ENCODE peak calls at places on chromosomes 5 and 9, in nine cellular contexts. W is memory B cell; K is caudate nucleus; I is activated T-helper 1 cell treated with Interleukin-2 at 50 U/mL for 16 hours; Y is RCC 7860; U is fibroblast of the aortic adventitia; P is NCI-H1092 treated with DMSO at 0.1 percent for 48 hours; D is lung microvascular endothelial cell; B is stimulated activated CD8-positive, alpha-beta memory T cell treated with anti-CD3 and anti-CD28 coated beads, Interleukin-15, amount 100 ng/mL, for 4 hours. C is an unnamed sample.
A peak's percentile ranks its signal among the peaks of the same experiment; 100 is the strongest.

GRCh38 chr9:112819635-112820496 is 69.3 kb downstream of the SNX30 start:
- DNase-seq in Y (peak; percentile 60), W (peak; percentile 25), I (no peak), U (peak; percentile 90), B (no peak), P (peak; percentile 35), K (no peak), D (peak; percentile 75), C (peak; percentile 48)

GRCh38 chr9:18478517-18479361 is 4.8 kb downstream of the ADAMTSL1 start:
- DNase-seq in D (no peak), B (no peak), Y (peak; percentile 87), I (no peak), P (no peak), K (peak; percentile 36), W (no peak), U (peak; percentile 83), C (no peak)

GRCh38 chr5:138874771-138875628 is at the start of gene LRRTM2:
- DNase-seq in W (no peak), D (peak; percentile 85), P (peak; percentile 56), Y (no peak), I (no peak), K (peak; percentile 65), U (peak; percentile 85), B (no peak), C (peak; percentile 56)

GRCh38 chr9:38094165-38094564 is 25.1 kb upstream of the SHB start:
- DNase-seq in U (no peak), K (no peak), I (no peak), D (no peak), P (no peak), Y (no peak), B (no peak), W (no peak), C (no peak)

GRCh38 chr5:168353216-168353957 is 61.9 kb downstream of the WWC1 start:
- DNase-seq in I (no peak), D (no peak), K (no peak), P (no peak), B (no peak), U (peak; percentile 7), W (no peak), Y (no peak), C (no peak)

GRCh38 chr5:128353416-128354107 is 184.5 kb downstream of the FBN2 start:
- DNase-seq in Y (no peak), I (no peak), D (no peak), K (no peak), W (no peak), P (no peak), B (no peak), U (no peak), C (no peak)

GRCh38 chr5:98510601-98511000 is 262.9 kb upstream of the RGMB start:
- DNase-seq in Y (no peak), B (no peak), P (no peak), W (no peak), D (no peak), I (no peak), U (no peak), K (no peak), C (no peak)

GRCh38 chr5:133433641-133434040 is 178.7 kb downstream of the FSTL4 start:
- DNase-seq in W (no peak), B (no peak), Y (no peak), K (no peak), P (no peak), D (no peak), I (no peak), U (no peak), C (no peak)

GRCh38 chr5:131366428-131366827 is 102.6 kb downstream of the CDC42SE2 start:
- DNase-seq in P (no peak), Y (no peak), U (no peak), I (no peak), D (no peak), B (no peak), K (no peak), W (no peak), C (no peak)

GRCh38 chr5:63563008-63563917 is 399.0 kb downstream of the HTR1A start:
- DNase-seq in P (no peak), D (no peak), Y (no peak), U (no peak), K (no peak), W (no peak), B (no peak), I (no peak), C (no peak)

GRCh38 chr9:107190031-107190935 is 92.8 kb upstream of the RAD23B start:
- DNase-seq in I (no peak), P (peak; percentile 2), Y (peak; percentile 64), D (no peak), K (no peak), U (peak; percentile 49), W (no peak), B (no peak), C (peak; percentile 65)

GRCh38 chr5:81183811-81184748 is 49.0 kb upstream of the CKMT2 start:
- DNase-seq in W (no peak), U (no peak), B (no peak), I (no peak), P (no peak), K (no peak), D (no peak), Y (no peak), C (no peak)

GRCh38 chr9:72718503-72718902 is 197.1 kb downstream of the TMC1 start:
- DNase-seq in K (no peak), B (no peak), U (no peak), I (no peak), Y (no peak), P (no peak), D (peak; percentile 9), W (no peak), C (no peak)

C was measured in kidney epithelial cell.